ENCODE peak calls at places on chromosomes 6 and 20, in four cellular contexts. P is left lung, V is body of pancreas, N is brain microvascular endothelial cell. I is an unnamed sample. For H3K36me3, the result is how much of the 10 kb centered on the place peaks cover.

GRCh38 chr20:32619586-32619985 is 34.5 kb upstream of the NOL4L start:
- DNase-seq in P (no peak), V (no peak), N (no peak), I (no peak)

GRCh38 chr20:19588731-19589130 is 169.3 kb upstream of the RIN2 start:
- DNase-seq in P (no peak), V (no peak), N (no peak), I (no peak)

GRCh38 chr20:22232923-22233322 is 351.4 kb downstream of the FOXA2 start:
- DNase-seq in P (no peak), V (no peak), N (no peak), I (no peak)

GRCh38 chr20:22723659-22724058 is 139.3 kb upstream of the FOXA2 start:
- DNase-seq in P (no peak), V (no peak), N (no peak), I (no peak)

GRCh38 chr6:100260584-100260983 is 204.1 kb downstream of the SIM1 start:
- DNase-seq in P (no peak), V (no peak), N (peak), I (no peak)

GRCh38 chr20:31740208-31740607 is 1.1 kb downstream of the TPX2 start:
- DNase-seq in P (no peak), V (no peak), N (peak), I (no peak)

GRCh38 chr20:10462516-10462915 is 27.4 kb downstream of the SLX4IP start:
- DNase-seq in P (no peak), V (no peak), N (no peak), I (no peak)

GRCh38 chr20:37347891-37348642 is 2.1 kb downstream of the SRC start:
- DNase-seq in P (peak), V (no peak), N (no peak), I (no peak)

GRCh38 chr6:162157157-162157556 is 570.4 kb downstream of the PRKN start:
- DNase-seq in P (no peak), V (no peak), N (no peak), I (no peak)

GRCh38 chr20:50948132-50948785 is 10.1 kb downstream of the DPM1 start:
- DNase-seq in P (no peak), V (no peak), N (no peak), I (no peak)
- H3K36me3 ChIP-seq in P (under half), V (under half), N (half or more), I (half or more)

GRCh38 chr20:9230406-9230805 is 161.5 kb downstream of the PLCB4 start:
- DNase-seq in P (no peak), V (no peak), N (no peak), I (no peak)
- H3K4me3 ChIP-seq in P (no peak), V (no peak), N (no peak), I (no peak)

DNA sequence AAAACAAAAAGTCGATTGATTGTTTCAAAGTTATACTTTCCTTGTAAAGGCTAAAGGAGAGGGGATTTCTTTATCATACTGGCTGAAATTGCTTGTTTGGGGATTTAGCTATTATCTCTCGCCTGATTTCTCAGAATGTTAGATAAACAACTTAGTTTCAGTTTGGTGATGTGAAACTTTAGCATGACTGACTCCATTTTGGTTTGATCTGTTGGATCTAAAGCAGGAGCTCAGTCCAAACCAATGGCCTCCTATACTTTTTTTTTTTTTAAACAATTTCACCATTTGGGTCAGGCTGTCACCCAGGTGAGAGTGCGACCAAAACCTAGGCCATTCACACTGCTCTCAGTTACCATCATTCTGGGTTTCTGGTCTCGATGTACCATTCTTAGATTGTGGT is 45.4 kb upstream of the SLC16A10 start:
- DNase-seq in P (no peak), V (no peak), N (no peak), I (no peak)
- H3K36me3 ChIP-seq in P (under half), V (under half), N (under half), I (under half)

GRCh38 chr6:8238772-8239683 is 136.7 kb upstream of the EEF1E1 start:
- DNase-seq in P (no peak), V (no peak), N (no peak), I (no peak)
- H3K4me3 ChIP-seq in P (no peak), V (no peak), N (no peak), I (no peak)

GRCh38 chr20:36252511-36252910 is 16.2 kb downstream of the AAR2 start:
- DNase-seq in P (no peak), V (no peak), N (no peak), I (no peak)
- H3K36me3 ChIP-seq in P (under half), V (under half), N (under half), I (half or more)